ENCODE peak calls at places on chromosomes 3 and 15, in six cellular contexts. One of them, this sample, is unnamed.

GRCh38 chr3:76997733-76998132 is 42.2 kb upstream of the ROBO2 start:
- DNase-seq in upper lobe of right lung: no peak
- DNase-seq in cardiac fibroblast: no peak
- DNase-seq in neural progenitor cell: no peak
- DNase-seq in heart right ventricle: no peak
- DNase-seq in astrocyte of the cerebellum: peak
- DNase-seq in this sample: peak

GRCh38 chr3:169964176-169964575 is 2.4 kb upstream of the SEC62 start:
- DNase-seq in cardiac fibroblast: peak
- DNase-seq in neural progenitor cell: no peak
- DNase-seq in heart right ventricle: no peak
- DNase-seq in astrocyte of the cerebellum: no peak
- DNase-seq in upper lobe of right lung: no peak
- DNase-seq in this sample: no peak

GRCh38 chr15:66955871-66956585 is 109.4 kb upstream of the SMAD3 start:
- DNase-seq in neural progenitor cell: no peak
- DNase-seq in upper lobe of right lung: no peak
- DNase-seq in cardiac fibroblast: peak
- DNase-seq in heart right ventricle: no peak
- DNase-seq in astrocyte of the cerebellum: no peak
- DNase-seq in this sample: no peak

GRCh38 chr3:116663161-116663885 is 46.3 kb upstream of the TUSC7 start:
- DNase-seq in astrocyte of the cerebellum: no peak
- DNase-seq in upper lobe of right lung: no peak
- DNase-seq in cardiac fibroblast: no peak
- DNase-seq in neural progenitor cell: peak
- DNase-seq in heart right ventricle: no peak
- DNase-seq in this sample: no peak

GRCh38 chr15:81091889-81092558 is 42.0 kb upstream of the CFAP161 start:
- DNase-seq in neural progenitor cell: no peak
- DNase-seq in upper lobe of right lung: no peak
- DNase-seq in astrocyte of the cerebellum: peak
- DNase-seq in heart right ventricle: no peak
- DNase-seq in cardiac fibroblast: peak
- DNase-seq in this sample: peak

GRCh38 chr15:83436513-83437158 is 10.5 kb upstream of the SH3GL3 start:
- DNase-seq in upper lobe of right lung: no peak
- DNase-seq in neural progenitor cell: peak
- DNase-seq in heart right ventricle: no peak
- DNase-seq in cardiac fibroblast: peak
- DNase-seq in astrocyte of the cerebellum: peak
- DNase-seq in this sample: no peak

GRCh38 chr15:56244237-56244810 is 645 bp upstream of the RFX7 start:
- DNase-seq in upper lobe of right lung: peak
- DNase-seq in heart right ventricle: peak
- DNase-seq in neural progenitor cell: peak
- DNase-seq in astrocyte of the cerebellum: peak
- DNase-seq in cardiac fibroblast: peak
- DNase-seq in this sample: peak

GRCh38 chr3:72821170-72821781 is 27.0 kb downstream of the SHQ1 start:
- DNase-seq in neural progenitor cell: no peak
- DNase-seq in astrocyte of the cerebellum: no peak
- DNase-seq in cardiac fibroblast: peak
- DNase-seq in heart right ventricle: no peak
- DNase-seq in upper lobe of right lung: no peak
- DNase-seq in this sample: peak

GRCh38 chr15:99586121-99586520 is 20.3 kb downstream of the MEF2A start:
- DNase-seq in heart right ventricle: no peak
- DNase-seq in cardiac fibroblast: no peak
- DNase-seq in upper lobe of right lung: no peak
- DNase-seq in astrocyte of the cerebellum: no peak
- DNase-seq in neural progenitor cell: no peak
- DNase-seq in this sample: no peak

GRCh38 chr3:133882986-133883586 is 12.6 kb downstream of the RAB6B start:
- DNase-seq in astrocyte of the cerebellum: no peak
- DNase-seq in upper lobe of right lung: no peak
- DNase-seq in cardiac fibroblast: no peak
- DNase-seq in neural progenitor cell: no peak
- DNase-seq in heart right ventricle: no peak
- DNase-seq in this sample: no peak

GRCh38 chr3:71514621-71515020 is 68.9 kb downstream of the FOXP1 start:
- DNase-seq in astrocyte of the cerebellum: no peak
- DNase-seq in heart right ventricle: no peak
- DNase-seq in upper lobe of right lung: no peak
- DNase-seq in cardiac fibroblast: no peak
- DNase-seq in neural progenitor cell: no peak
- DNase-seq in this sample: no peak

GRCh38 chr3:154427685-154428291 is 2.2 kb downstream of the GPR149 start:
- DNase-seq in upper lobe of right lung: peak
- DNase-seq in neural progenitor cell: peak
- DNase-seq in cardiac fibroblast: no peak
- DNase-seq in astrocyte of the cerebellum: no peak
- DNase-seq in heart right ventricle: no peak
- DNase-seq in this sample: no peak

GRCh38 chr3:50427255-50427654 is 67.9 kb upstream of the TMEM115 start:
- DNase-seq in cardiac fibroblast: no peak
- DNase-seq in heart right ventricle: no peak
- DNase-seq in upper lobe of right lung: no peak
- DNase-seq in astrocyte of the cerebellum: no peak
- DNase-seq in neural progenitor cell: no peak
- DNase-seq in this sample: no peak

GRCh38 chr3:10996345-10997050 is 4.0 kb downstream of the SLC6A1 start:
- DNase-seq in astrocyte of the cerebellum: no peak
- DNase-seq in upper lobe of right lung: no peak
- DNase-seq in neural progenitor cell: no peak
- DNase-seq in heart right ventricle: no peak
- DNase-seq in cardiac fibroblast: no peak
- DNase-seq in this sample: no peak

GRCh38 chr3:176416870-176417269 is 780.4 kb downstream of the TBL1XR1 start:
- DNase-seq in cardiac fibroblast: no peak
- DNase-seq in neural progenitor cell: no peak
- DNase-seq in upper lobe of right lung: no peak
- DNase-seq in heart right ventricle: no peak
- DNase-seq in astrocyte of the cerebellum: no peak
- DNase-seq in this sample: no peak

GRCh38 chr15:36558921-36559320 is 20.5 kb upstream of the CDIN1 start:
- DNase-seq in heart right ventricle: no peak
- DNase-seq in cardiac fibroblast: peak
- DNase-seq in astrocyte of the cerebellum: peak
- DNase-seq in upper lobe of right lung: no peak
- DNase-seq in neural progenitor cell: no peak
- DNase-seq in this sample: no peak

GRCh38 chr15:99464137-99464536 is 101.6 kb upstream of the MEF2A start:
- DNase-seq in astrocyte of the cerebellum: no peak
- DNase-seq in cardiac fibroblast: no peak
- DNase-seq in heart right ventricle: no peak
- DNase-seq in upper lobe of right lung: no peak
- DNase-seq in neural progenitor cell: no peak
- DNase-seq in this sample: no peak

GRCh38 chr3:66437341-66437929 is 63.4 kb downstream of the LRIG1 start:
- DNase-seq in heart right ventricle: no peak
- DNase-seq in upper lobe of right lung: no peak
- DNase-seq in astrocyte of the cerebellum: no peak
- DNase-seq in neural progenitor cell: no peak
- DNase-seq in cardiac fibroblast: no peak
- DNase-seq in this sample: no peak

GRCh38 chr3:114179575-114179974 is 723 bp upstream of the DRD3 start:
- DNase-seq in heart right ventricle: no peak
- DNase-seq in cardiac fibroblast: peak
- DNase-seq in astrocyte of the cerebellum: peak
- DNase-seq in neural progenitor cell: peak
- DNase-seq in upper lobe of right lung: no peak
- DNase-seq in this sample: no peak

GRCh38 chr3:183306798-183307671 is 54.0 kb downstream of the B3GNT5 start:
- DNase-seq in astrocyte of the cerebellum: peak
- DNase-seq in upper lobe of right lung: peak
- DNase-seq in cardiac fibroblast: peak
- DNase-seq in heart right ventricle: peak
- DNase-seq in neural progenitor cell: no peak
- DNase-seq in this sample: peak

GRCh38 chr15:58095415-58095814 is 29.9 kb upstream of the ALDH1A2 start:
- DNase-seq in heart right ventricle: no peak
- DNase-seq in neural progenitor cell: no peak
- DNase-seq in cardiac fibroblast: no peak
- DNase-seq in upper lobe of right lung: no peak
- DNase-seq in astrocyte of the cerebellum: no peak
- DNase-seq in this sample: no peak

GRCh38 chr15:88974392-88974791 is 61.2 kb upstream of the MFGE8 start:
- DNase-seq in neural progenitor cell: no peak
- DNase-seq in cardiac fibroblast: peak
- DNase-seq in heart right ventricle: no peak
- DNase-seq in astrocyte of the cerebellum: no peak
- DNase-seq in upper lobe of right lung: no peak
- DNase-seq in this sample: no peak

GRCh38 chr3:38029400-38030125 is at the start of gene PLCD1:
- DNase-seq in cardiac fibroblast: peak
- DNase-seq in astrocyte of the cerebellum: no peak
- DNase-seq in upper lobe of right lung: peak
- DNase-seq in neural progenitor cell: peak
- DNase-seq in heart right ventricle: peak
- DNase-seq in this sample: no peak

DNA sequence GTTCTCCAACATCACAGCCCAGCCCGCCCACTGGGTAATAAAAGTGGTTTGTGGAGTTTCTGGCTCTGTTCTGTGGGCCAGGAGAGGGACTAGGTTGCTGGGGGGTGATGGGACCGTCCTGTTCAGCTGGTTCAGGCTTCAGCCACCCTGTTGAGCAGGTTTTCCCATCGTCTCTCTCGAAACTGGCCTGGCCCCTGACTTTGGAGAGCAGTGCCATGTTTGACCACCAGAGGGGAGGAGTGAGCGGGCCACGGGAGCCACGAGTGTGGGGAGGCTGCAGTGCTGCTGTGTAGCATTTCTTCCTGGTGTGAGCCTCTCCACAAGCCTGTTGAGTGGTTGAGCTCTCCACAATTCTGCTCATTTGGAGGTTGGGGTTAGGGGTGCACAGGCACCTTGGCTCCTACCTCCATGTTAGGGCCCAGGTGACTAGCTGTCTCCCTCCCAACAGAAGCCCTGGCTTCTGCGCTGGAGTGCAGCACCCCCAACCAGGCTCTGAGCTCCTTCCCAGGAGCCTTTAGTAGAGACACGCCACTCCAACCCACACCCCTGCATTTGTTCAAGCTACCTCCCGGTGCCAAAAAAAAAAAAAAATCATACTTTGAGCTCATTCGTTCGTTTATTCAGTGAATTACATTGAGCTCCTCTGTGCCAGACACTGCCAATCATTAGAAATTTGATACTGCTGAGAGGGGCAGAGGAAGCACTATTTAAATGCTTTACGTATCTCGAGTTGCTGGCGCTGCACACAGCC is 13.9 kb downstream of the SPINT1 start:
- DNase-seq in upper lobe of right lung: peak
- DNase-seq in astrocyte of the cerebellum: peak
- DNase-seq in cardiac fibroblast: peak
- DNase-seq in heart right ventricle: peak
- DNase-seq in neural progenitor cell: peak
- DNase-seq in this sample: no peak
- H3K4me3 ChIP-seq in upper lobe of right lung: no peak
- H3K4me3 ChIP-seq in astrocyte of the cerebellum: no peak
- H3K4me3 ChIP-seq in cardiac fibroblast: no peak
- H3K4me3 ChIP-seq in heart right ventricle: no peak
- H3K4me3 ChIP-seq in neural progenitor cell: no peak
- H3K4me3 ChIP-seq in this sample: no peak

DNA sequence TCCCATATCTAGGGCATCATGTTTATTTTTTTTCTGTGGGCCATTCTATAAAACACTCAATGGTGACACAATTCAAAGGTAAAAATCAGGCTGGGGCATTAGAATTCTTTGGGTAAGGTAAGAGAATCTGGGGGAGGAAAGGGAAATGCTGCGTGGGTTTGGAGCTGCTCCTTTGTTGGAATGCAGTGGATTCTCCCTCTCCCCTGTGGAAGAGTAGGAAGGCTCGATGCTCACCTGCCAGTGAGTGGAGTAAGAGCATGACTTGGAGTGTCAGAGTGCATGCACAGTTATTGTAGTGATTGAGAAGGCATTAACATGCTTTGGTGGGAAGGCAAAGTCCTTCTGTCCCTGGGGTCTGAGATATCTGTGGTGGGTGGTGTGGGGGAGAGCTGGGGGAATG is 280.0 kb downstream of the PDCD6IP start:
- DNase-seq in cardiac fibroblast: no peak
- DNase-seq in astrocyte of the cerebellum: no peak
- DNase-seq in neural progenitor cell: no peak
- DNase-seq in heart right ventricle: no peak
- DNase-seq in upper lobe of right lung: no peak
- DNase-seq in this sample: no peak
- H3K4me3 ChIP-seq in cardiac fibroblast: no peak
- H3K4me3 ChIP-seq in astrocyte of the cerebellum: no peak
- H3K4me3 ChIP-seq in neural progenitor cell: no peak
- H3K4me3 ChIP-seq in heart right ventricle: no peak
- H3K4me3 ChIP-seq in upper lobe of right lung: no peak
- H3K4me3 ChIP-seq in this sample: no peak

DNA sequence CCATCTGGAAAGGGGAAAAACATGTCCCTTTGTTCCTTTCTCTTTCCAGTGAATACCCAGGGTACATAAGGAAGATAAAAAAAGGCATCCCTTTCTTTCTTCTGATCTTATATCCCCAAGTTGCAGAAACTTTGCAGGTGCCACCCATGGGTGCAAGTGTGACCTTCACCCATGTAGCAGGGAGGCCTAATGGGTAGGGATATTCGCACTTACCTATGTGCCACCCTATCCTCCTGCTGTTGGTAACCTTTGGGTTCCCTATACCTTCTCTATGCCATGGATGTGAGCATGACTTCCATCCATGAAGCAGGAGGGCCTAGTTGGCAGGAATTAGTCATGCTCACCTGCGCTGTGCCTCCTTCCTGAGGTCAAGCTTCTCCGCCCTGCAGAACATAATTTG is 59.2 kb upstream of the C15orf39 start:
- DNase-seq in upper lobe of right lung: no peak
- DNase-seq in astrocyte of the cerebellum: no peak
- DNase-seq in heart right ventricle: no peak
- DNase-seq in cardiac fibroblast: no peak
- DNase-seq in neural progenitor cell: no peak
- DNase-seq in this sample: no peak
- H3K4me3 ChIP-seq in upper lobe of right lung: no peak
- H3K4me3 ChIP-seq in astrocyte of the cerebellum: no peak
- H3K4me3 ChIP-seq in heart right ventricle: no peak
- H3K4me3 ChIP-seq in cardiac fibroblast: no peak
- H3K4me3 ChIP-seq in neural progenitor cell: no peak
- H3K4me3 ChIP-seq in this sample: no peak

GRCh38 chr15:40871749-40872617 is 2.1 kb downstream of the RHOV start:
- DNase-seq in astrocyte of the cerebellum: no peak
- DNase-seq in heart right ventricle: no peak
- DNase-seq in neural progenitor cell: no peak
- DNase-seq in upper lobe of right lung: peak
- DNase-seq in cardiac fibroblast: no peak
- DNase-seq in this sample: no peak

GRCh38 chr15:40873625-40874561 is at the start of gene RHOV:
- DNase-seq in neural progenitor cell: peak
- DNase-seq in cardiac fibroblast: peak
- DNase-seq in astrocyte of the cerebellum: no peak
- DNase-seq in heart right ventricle: peak
- DNase-seq in upper lobe of right lung: peak
- DNase-seq in this sample: no peak

GRCh38 chr15:40870716-40871115 is 3.3 kb downstream of the RHOV start:
- DNase-seq in upper lobe of right lung: no peak
- DNase-seq in heart right ventricle: no peak
- DNase-seq in astrocyte of the cerebellum: no peak
- DNase-seq in neural progenitor cell: no peak
- DNase-seq in cardiac fibroblast: no peak
- DNase-seq in this sample: no peak

GRCh38 chr15:40875996-40876740 is 2.1 kb upstream of the RHOV start:
- DNase-seq in heart right ventricle: no peak
- DNase-seq in upper lobe of right lung: no peak
- DNase-seq in cardiac fibroblast: no peak
- DNase-seq in astrocyte of the cerebellum: no peak
- DNase-seq in neural progenitor cell: no peak
- DNase-seq in this sample: no peak

GRCh38 chr15:40872791-40873526 is 1.1 kb downstream of the RHOV start:
- DNase-seq in heart right ventricle: no peak
- DNase-seq in cardiac fibroblast: no peak
- DNase-seq in astrocyte of the cerebellum: no peak
- DNase-seq in neural progenitor cell: no peak
- DNase-seq in upper lobe of right lung: no peak
- DNase-seq in this sample: no peak
- H3K4me3 ChIP-seq in heart right ventricle: no peak
- H3K4me3 ChIP-seq in cardiac fibroblast: peak
- H3K4me3 ChIP-seq in astrocyte of the cerebellum: peak
- H3K4me3 ChIP-seq in neural progenitor cell: peak
- H3K4me3 ChIP-seq in upper lobe of right lung: no peak
- H3K4me3 ChIP-seq in this sample: peak